ENCODE peak calls at places on chromosome 16, in five cellular contexts. K, F, B, W and P are unnamed samples.

GRCh38 chr16:56477096-56477878 is 25.9 kb downstream of the OGFOD1 start:
- DNase-seq in K (no peak), F (no peak), B (no peak), W (peak), P (peak)

GRCh38 chr16:52741386-52741785 is 194.4 kb upstream of the TOX3 start:
- DNase-seq in K (no peak), F (no peak), B (no peak), W (no peak), P (no peak)

GRCh38 chr16:54160939-54161897 is 125.4 kb downstream of the IRX3 start:
- DNase-seq in K (no peak), F (no peak), B (no peak), W (no peak), P (no peak)

GRCh38 chr16:17160285-17160854 is 310.4 kb downstream of the XYLT1 start:
- DNase-seq in K (no peak), F (no peak), B (no peak), W (peak), P (no peak)

GRCh38 chr16:51569204-51569911 is 418.3 kb upstream of the SALL1 start:
- DNase-seq in K (no peak), F (no peak), B (no peak), W (peak), P (peak)

GRCh38 chr16:85398050-85398451 is 215.1 kb upstream of the GSE1 start:
- DNase-seq in K (no peak), F (no peak), B (no peak), W (no peak), P (no peak)

GRCh38 chr16:80580109-80580832 is 39.5 kb downstream of the DYNLRB2 start:
- DNase-seq in K (peak), F (peak), B (peak), W (peak), P (peak)

GRCh38 chr16:30567991-30568638 is 3.4 kb downstream of the ZNF688 start:
- DNase-seq in K (peak), F (peak), B (peak), W (peak), P (no peak)

GRCh38 chr16:72923757-72924156 is 124.2 kb downstream of the ZFHX3 start:
- DNase-seq in K (no peak), F (no peak), B (no peak), W (no peak), P (no peak)

GRCh38 chr16:79599256-79599836 is 1.2 kb downstream of the MAF start:
- DNase-seq in K (peak), F (peak), B (no peak), W (peak), P (peak)

GRCh38 chr16:50399411-50399810 is 30.6 kb upstream of the BRD7 start:
- DNase-seq in K (no peak), F (no peak), B (no peak), W (no peak), P (no peak)

GRCh38 chr16:12063004-12063395 is 86.5 kb downstream of the SNX29 start:
- DNase-seq in K (no peak), F (no peak), B (no peak), W (no peak), P (no peak)

GRCh38 chr16:57268804-57269800 is 15.4 kb downstream of the PLLP start:
- DNase-seq in K (no peak), F (no peak), B (no peak), W (no peak), P (no peak)

GRCh38 chr16:22692034-22692433 is 121.9 kb upstream of the HS3ST2 start:
- DNase-seq in K (no peak), F (no peak), B (no peak), W (no peak), P (no peak)

GRCh38 chr16:81987121-81987520 is 24.1 kb downstream of the SDR42E1 start:
- DNase-seq in K (no peak), F (no peak), B (no peak), W (peak), P (no peak)

GRCh38 chr16:57892041-57892440 is 78.9 kb downstream of the CNGB1 start:
- DNase-seq in K (no peak), F (no peak), B (no peak), W (peak), P (no peak)

GRCh38 chr16:2979669-2980226 is 498 bp downstream of the PKMYT1 start:
- DNase-seq in K (no peak), F (no peak), B (no peak), W (no peak), P (no peak)

GRCh38 chr16:57720142-57720575 is 15.4 kb upstream of the KATNB1 start:
- DNase-seq in K (peak), F (peak), B (peak), W (peak), P (peak)

GRCh38 chr16:88835383-88835782 is 21.4 kb downstream of the GALNS start:
- DNase-seq in K (no peak), F (no peak), B (no peak), W (no peak), P (no peak)

GRCh38 chr16:15832241-15832640 is 24.6 kb downstream of the MYH11 start:
- DNase-seq in K (no peak), F (no peak), B (no peak), W (no peak), P (no peak)

GRCh38 chr16:89476811-89477261 is 13.5 kb downstream of the ANKRD11 start:
- DNase-seq in K (peak), F (no peak), B (no peak), W (no peak), P (no peak)

GRCh38 chr16:86430814-86431213 is 79.5 kb upstream of the FOXF1 start:
- DNase-seq in K (no peak), F (no peak), B (no peak), W (no peak), P (no peak)

GRCh38 chr16:58198022-58198683 is at the start of gene CSNK2A2:
- DNase-seq in K (peak), F (peak), B (peak), W (peak), P (peak)

GRCh38 chr16:79980650-79981521 is 380.3 kb upstream of the MAF start:
- DNase-seq in K (no peak), F (no peak), B (no peak), W (no peak), P (no peak)

GRCh38 chr16:17289671-17290070 is 181.1 kb downstream of the XYLT1 start:
- DNase-seq in K (no peak), F (no peak), B (no peak), W (no peak), P (no peak)

GRCh38 chr16:74275031-74275636 is 21.5 kb upstream of the PSMD7 start:
- DNase-seq in K (no peak), F (no peak), B (no peak), W (peak), P (peak)

GRCh38 chr16:50265716-50266336 is 525 bp upstream of the ADCY7 start:
- DNase-seq in K (no peak), F (no peak), B (no peak), W (no peak), P (no peak)

GRCh38 chr16:55470533-55471371 is 8.2 kb upstream of the MMP2 start:
- DNase-seq in K (no peak), F (no peak), B (no peak), W (peak), P (no peak)

GRCh38 chr16:18931756-18932155 is 5.5 kb upstream of the SMG1 start:
- DNase-seq in K (no peak), F (no peak), B (no peak), W (no peak), P (no peak)

GRCh38 chr16:83878838-83879237 is 20.1 kb upstream of the MLYCD start:
- DNase-seq in K (no peak), F (no peak), B (no peak), W (peak), P (peak)

GRCh38 chr16:920722-921121 is 50.1 kb downstream of the LMF1 start:
- DNase-seq in K (no peak), F (no peak), B (no peak), W (no peak), P (no peak)